ENCODE peak calls at places on chromosomes 5 and 9, in ten cellular contexts. H is non-pigmented ciliary epithelial cell; Z is activated CD4-positive, alpha-beta T cell treated with anti-CD3 and anti-CD28 coated beads for 48 hours; M is SW480; V is NCI-H2081; L is kidney tubule cell; R is activated T-helper 9 cell treated with anti-CD3 and anti-CD28 coated beads, Interleukin-2, amount 50 U/mL, for 16 hours; Q is neural progenitor cell; C is HS-27A; P is H7. B is an unnamed sample.

GRCh38 chr9:96193356-96193755 is 108.6 kb downstream of the HSD17B3 start:
- DNase-seq in V (no peak), P (no peak), Z (no peak), R (no peak), C (no peak), M (peak), Q (no peak), L (peak), H (no peak), B (no peak)

GRCh38 chr5:156594406-156594805 is 255.7 kb upstream of the PPP1R2B start:
- DNase-seq in C (no peak), R (no peak), M (no peak), P (no peak), H (no peak), L (no peak), V (no peak), Z (no peak), Q (no peak), B (no peak)

GRCh38 chr9:20526500-20527319 is 95.6 kb downstream of the MLLT3 start:
- DNase-seq in H (peak), Q (no peak), Z (no peak), V (no peak), M (peak), L (peak), R (no peak), C (no peak), P (no peak), B (no peak)

GRCh38 chr5:172194985-172195774 is 1.2 kb downstream of the EFCAB9 start:
- DNase-seq in C (no peak), L (no peak), Q (peak), M (no peak), Z (no peak), P (peak), V (no peak), H (no peak), R (no peak), B (no peak)

GRCh38 chr9:124012368-124013262 is 1.0 kb downstream of the LHX2 start:
- DNase-seq in R (no peak), C (no peak), H (no peak), Z (no peak), L (no peak), M (no peak), Q (peak), P (peak), V (no peak), B (no peak)

GRCh38 chr5:180161420-180162303 is 47.3 kb downstream of the RASGEF1C start:
- DNase-seq in Q (peak), H (no peak), R (no peak), Z (no peak), C (no peak), L (no peak), M (peak), V (peak), P (peak), B (no peak)

GRCh38 chr5:167504276-167504675 is 787.2 kb upstream of the WWC1 start:
- DNase-seq in P (no peak), C (no peak), R (no peak), Q (no peak), H (no peak), Z (no peak), V (no peak), M (no peak), L (no peak), B (no peak)

GRCh38 chr5:32506809-32507208 is 62.3 kb upstream of the ZFR start:
- DNase-seq in Z (no peak), H (no peak), R (no peak), C (peak), L (peak), M (no peak), Q (no peak), V (no peak), P (no peak), B (no peak)

GRCh38 chr5:1012316-1012841 is 3.8 kb downstream of the NKD2 start:
- DNase-seq in Q (no peak), Z (no peak), P (no peak), V (no peak), C (no peak), M (no peak), H (no peak), L (no peak), R (no peak), B (no peak)

GRCh38 chr9:129547869-129548570 is 72.9 kb downstream of the C9orf50 start:
- DNase-seq in L (peak), R (no peak), C (no peak), Z (no peak), P (no peak), Q (no peak), H (no peak), V (no peak), M (no peak), B (no peak)

GRCh38 chr9:18855636-18856035 is 177.4 kb downstream of the SAXO1 start:
- DNase-seq in R (no peak), H (no peak), L (no peak), V (no peak), Q (no peak), C (no peak), Z (no peak), P (no peak), M (peak), B (no peak)

GRCh38 chr9:130258999-130259398 is 6.6 kb upstream of the HMCN2 start:
- DNase-seq in M (no peak), L (no peak), C (no peak), V (no peak), Z (no peak), R (no peak), H (no peak), P (no peak), Q (no peak), B (no peak)

GRCh38 chr5:110536120-110537115 is 190.1 kb downstream of the TMEM232 start:
- DNase-seq in Z (no peak), L (no peak), H (no peak), C (no peak), M (no peak), P (peak), R (no peak), V (no peak), Q (peak), B (no peak)

GRCh38 chr9:123069010-123069481 is 35.6 kb downstream of the GPR21 start:
- DNase-seq in Q (no peak), V (no peak), P (no peak), L (no peak), C (peak), Z (no peak), M (no peak), H (peak), R (no peak), B (peak)

GRCh38 chr5:132215329-132215728 is 12.3 kb downstream of the P4HA2 start:
- DNase-seq in M (peak), V (no peak), C (peak), Q (no peak), P (no peak), L (peak), Z (no peak), H (peak), R (no peak), B (no peak)

GRCh38 chr9:121652037-121652837 is 803 bp downstream of the DAB2IP start:
- DNase-seq in Q (peak), R (no peak), Z (no peak), H (no peak), M (no peak), P (peak), L (no peak), V (no peak), C (no peak), B (no peak)

GRCh38 chr5:31663519-31663918 is 24.6 kb downstream of the PDZD2 start:
- DNase-seq in P (no peak), C (no peak), H (no peak), R (no peak), L (peak), Q (no peak), Z (no peak), V (no peak), M (no peak), B (no peak)

GRCh38 chr9:122111413-122112085 is 18.4 kb upstream of the TTLL11 start:
- DNase-seq in L (no peak), P (no peak), M (no peak), V (no peak), H (no peak), C (no peak), Q (no peak), Z (no peak), R (no peak), B (no peak)

GRCh38 chr5:135365281-135365680 is 33.8 kb downstream of the MACROH2A1 start:
- DNase-seq in R (no peak), L (no peak), Q (no peak), C (no peak), P (no peak), H (no peak), M (no peak), Z (no peak), V (peak), B (no peak)

GRCh38 chr9:129138476-129139232 is 27.4 kb downstream of the PTPA start:
- DNase-seq in V (no peak), L (peak), R (no peak), C (no peak), Q (no peak), P (no peak), H (no peak), M (no peak), Z (no peak), B (no peak)

GRCh38 chr5:102223542-102224444 is 72.3 kb downstream of the SLCO4C1 start:
- DNase-seq in C (peak), M (peak), V (peak), Z (no peak), H (peak), Q (peak), L (peak), P (no peak), R (no peak), B (peak)

GRCh38 chr5:27592231-27592630 is 553.8 kb upstream of the CDH9 start:
- DNase-seq in C (peak), H (peak), L (peak), V (no peak), Z (no peak), Q (no peak), R (no peak), P (no peak), M (no peak), B (no peak)

GRCh38 chr5:142600611-142601360 is 85.1 kb downstream of the FGF1 start:
- DNase-seq in Z (no peak), L (peak), P (no peak), C (no peak), V (no peak), Q (no peak), H (peak), M (no peak), R (no peak), B (no peak)

GRCh38 chr5:15463231-15463630 is 36.7 kb upstream of the FBXL7 start:
- DNase-seq in V (no peak), L (peak), R (no peak), Z (no peak), M (peak), Q (peak), P (peak), H (no peak), C (peak), B (no peak)

GRCh38 chr5:27191786-27192505 is 153.6 kb upstream of the CDH9 start:
- DNase-seq in L (no peak), Z (no peak), V (no peak), H (peak), P (no peak), M (no peak), R (no peak), Q (no peak), C (no peak), B (no peak)

GRCh38 chr9:8437259-8437658 is 637.7 kb upstream of the DMAC1 start:
- DNase-seq in P (no peak), C (no peak), Q (no peak), Z (no peak), M (no peak), L (no peak), H (no peak), R (no peak), V (no peak), B (no peak)

GRCh38 chr9:81562221-81563019 is 126.9 kb downstream of the TLE1 start:
- DNase-seq in R (no peak), P (no peak), Z (no peak), H (peak), C (peak), M (no peak), V (no peak), L (peak), Q (peak), B (no peak)

B was measured in erythroblast.